ENCODE peak calls at places on chromosomes 6 and 20, in eight cellular contexts. I is NCI-H524; U is fibroblast of the conjunctiva; W is cardiac muscle cell; D is activated CD8-positive, alpha-beta memory T cell treated with anti-CD3 and anti-CD28 coated beads for 24 hours; Q is GM13976; C is neuronal stem cell; E is A549. S is an unnamed sample.

GRCh38 chr6:2783188-2783957 is 18.2 kb downstream of the WRNIP1 start:
- DNase-seq in W (no peak), E (no peak), U (no peak), I (no peak), Q (no peak), D (no peak), C (no peak), S (no peak)

GRCh38 chr6:7909323-7910276 is 988 bp downstream of the TXNDC5 start:
- DNase-seq in C (peak), Q (peak), E (peak), U (no peak), D (peak), I (peak), W (peak), S (no peak)

GRCh38 chr6:167219967-167220512 is 62.3 kb upstream of the GPR31 start:
- DNase-seq in U (no peak), E (no peak), Q (no peak), I (no peak), C (no peak), W (no peak), D (no peak), S (no peak)

GRCh38 chr6:139181236-139181635 is 46.4 kb downstream of the HECA start:
- DNase-seq in Q (no peak), C (no peak), U (no peak), W (no peak), I (no peak), D (no peak), E (no peak), S (no peak)

GRCh38 chr6:157761331-157761921 is 61.6 kb upstream of the SNX9 start:
- DNase-seq in E (no peak), W (peak), C (no peak), I (no peak), Q (peak), D (peak), U (peak), S (peak)

GRCh38 chr20:50580016-50580747 is 70.0 kb downstream of the PTPN1 start:
- DNase-seq in E (peak), C (peak), W (peak), U (peak), I (peak), Q (peak), D (peak), S (peak)

GRCh38 chr20:50728981-50729874 is 2.2 kb upstream of the PARD6B start:
- DNase-seq in W (no peak), Q (no peak), I (no peak), D (peak), C (no peak), U (no peak), E (no peak), S (no peak)

GRCh38 chr6:108068618-108069017 is 5.9 kb downstream of the OSTM1 start:
- DNase-seq in C (no peak), D (no peak), E (no peak), W (no peak), U (no peak), I (no peak), Q (no peak), S (no peak)

GRCh38 chr20:19758888-19759331 is 852 bp downstream of the RIN2 start:
- DNase-seq in C (peak), W (peak), U (no peak), Q (no peak), E (peak), D (no peak), I (peak), S (no peak)

GRCh38 chr20:32282461-32282860 is 5.0 kb downstream of the KIF3B start:
- DNase-seq in C (no peak), E (no peak), U (no peak), I (peak), W (no peak), D (no peak), Q (no peak), S (no peak)

GRCh38 chr20:5400164-5400762 is 83.5 kb upstream of the PROKR2 start:
- DNase-seq in E (no peak), I (no peak), D (no peak), U (no peak), W (peak), C (peak), Q (no peak), S (no peak)

GRCh38 chr6:93751969-93752368 is 332.6 kb upstream of the EPHA7 start:
- DNase-seq in E (no peak), C (peak), U (no peak), I (no peak), Q (no peak), D (no peak), W (peak), S (no peak)

GRCh38 chr6:150841697-150842096 is 23.8 kb upstream of the MTHFD1L start:
- DNase-seq in Q (no peak), W (no peak), C (no peak), D (no peak), U (no peak), E (no peak), I (no peak), S (no peak)

GRCh38 chr6:106056060-106056737 is 29.9 kb upstream of the PRDM1 start:
- DNase-seq in Q (no peak), D (no peak), C (no peak), E (no peak), W (no peak), U (no peak), I (no peak), S (no peak)

GRCh38 chr20:20551409-20551808 is 161.0 kb downstream of the RALGAPA2 start:
- DNase-seq in E (no peak), D (no peak), I (peak), W (no peak), C (no peak), Q (no peak), U (no peak), S (no peak)

GRCh38 chr6:140040391-140040790 is 665.9 kb upstream of the CITED2 start:
- DNase-seq in U (no peak), Q (no peak), E (no peak), W (no peak), D (no peak), C (no peak), I (no peak), S (no peak)

GRCh38 chr20:33401922-33402369 is 627 bp upstream of the CDK5RAP1 start:
- DNase-seq in I (no peak), E (no peak), D (peak), W (peak), C (no peak), U (no peak), Q (no peak), S (no peak)

GRCh38 chr6:168194732-168195565 is 115.9 kb upstream of the FRMD1 start:
- DNase-seq in D (no peak), E (no peak), Q (no peak), I (no peak), C (no peak), W (no peak), U (no peak), S (no peak)

GRCh38 chr20:20369353-20370086 is 1.6 kb downstream of the INSM1 start:
- DNase-seq in U (no peak), C (no peak), E (no peak), Q (peak), W (no peak), I (peak), D (peak), S (no peak)

GRCh38 chr6:14002176-14002947 is 77.6 kb downstream of the RNF182 start:
- DNase-seq in I (peak), Q (no peak), E (no peak), C (no peak), U (no peak), D (no peak), W (no peak), S (no peak)